ENCODE peak calls at places on chromosomes 2 and 18, in five cellular contexts. D is ureter, V is trophoblast cell, S is NCI-H2081, O is naive B cell. Q is an unnamed sample.

GRCh38 chr18:21704603-21705364 is at the start of gene ABHD3:
- DNase-seq in S (peak), V (peak), O (peak), D (peak), Q (peak)

GRCh38 chr2:151665959-151666358 is 68.3 kb downstream of the NEB start:
- DNase-seq in O (no peak), S (no peak), D (no peak), V (peak), Q (no peak)

GRCh38 chr2:169709335-169709734 is 15.1 kb downstream of the PHOSPHO2 start:
- DNase-seq in D (no peak), S (no peak), O (no peak), V (no peak), Q (no peak)

GRCh38 chr2:233035426-233036161 is 3.1 kb downstream of the NEU2 start:
- DNase-seq in V (no peak), O (no peak), S (no peak), D (no peak), Q (no peak)

GRCh38 chr2:56749152-56749752 is 565.5 kb downstream of the CCDC85A start:
- DNase-seq in S (peak), D (no peak), O (no peak), V (peak), Q (no peak)

GRCh38 chr18:76569644-76570415 is 74.8 kb upstream of the ZNF516 start:
- DNase-seq in V (no peak), O (no peak), D (no peak), S (no peak), Q (no peak)

GRCh38 chr2:33848486-33848885 is 249.4 kb upstream of the FAM98A start:
- DNase-seq in S (no peak), V (peak), D (no peak), O (no peak), Q (no peak)

GRCh38 chr2:9991221-9991620 is 39.7 kb downstream of the GRHL1 start:
- DNase-seq in V (no peak), D (no peak), O (no peak), S (no peak), Q (no peak)

GRCh38 chr2:99496021-99496420 is 6.2 kb upstream of the REV1 start:
- DNase-seq in V (no peak), D (no peak), S (no peak), O (no peak), Q (no peak)

GRCh38 chr2:199764273-199764800 is 86.7 kb downstream of the FTCDNL1 start:
- DNase-seq in D (no peak), V (peak), O (no peak), S (no peak), Q (no peak)

GRCh38 chr18:58590231-58590630 is 38.7 kb downstream of the ALPK2 start:
- DNase-seq in O (no peak), V (peak), S (no peak), D (no peak), Q (no peak)

GRCh38 chr18:49100226-49100968 is 149.6 kb upstream of the SMAD7 start:
- DNase-seq in S (no peak), D (no peak), V (no peak), O (no peak), Q (no peak)

GRCh38 chr18:45370190-45371010 is 244.9 kb upstream of the SLC14A2 start:
- DNase-seq in V (no peak), S (peak), D (no peak), O (no peak), Q (no peak)

GRCh38 chr18:58223717-58224424 is 179.8 kb downstream of the NEDD4L start:
- DNase-seq in S (no peak), D (no peak), V (peak), O (no peak), Q (peak)

GRCh38 chr2:57450170-57450569 is 596.4 kb upstream of the VRK2 start:
- DNase-seq in O (no peak), D (no peak), S (no peak), V (no peak), Q (no peak)

GRCh38 chr2:237441605-237442004 is 27.6 kb upstream of the COL6A3 start:
- DNase-seq in O (no peak), V (no peak), S (no peak), D (no peak), Q (no peak)

Q was measured in stomach.